ENCODE peak calls at places on chromosome 16, in five cellular contexts. One of them, this sample, is unnamed.

GRCh38 chr16:89120921-89121351 is 27.3 kb downstream of the ACSF3 start:
- DNase-seq in CD4-positive, alpha-beta T cell: peak; percentile 0
- DNase-seq in stimulated activated CD8-positive, alpha-beta memory T cell treated with anti-CD3 and anti-CD28 coated beads, Interleukin-4, amount 100 ng/mL, for 1 hour: no peak
- DNase-seq in AG20443: no peak
- DNase-seq in activated CD4-positive, alpha-beta T cell treated with anti-CD3 and anti-CD28 coated beads, Interleukin-2, amount 50 U/mL, for 1 hour: no peak
- DNase-seq in this sample: no peak

GRCh38 chr16:54503436-54503835 is 216.8 kb upstream of the IRX3 start:
- DNase-seq in AG20443: peak; percentile 59
- DNase-seq in CD4-positive, alpha-beta T cell: no peak
- DNase-seq in stimulated activated CD8-positive, alpha-beta memory T cell treated with anti-CD3 and anti-CD28 coated beads, Interleukin-4, amount 100 ng/mL, for 1 hour: no peak
- DNase-seq in activated CD4-positive, alpha-beta T cell treated with anti-CD3 and anti-CD28 coated beads, Interleukin-2, amount 50 U/mL, for 1 hour: no peak
- DNase-seq in this sample: no peak

GRCh38 chr16:85661131-85662035 is 27.4 kb downstream of the GINS2 start:
- DNase-seq in activated CD4-positive, alpha-beta T cell treated with anti-CD3 and anti-CD28 coated beads, Interleukin-2, amount 50 U/mL, for 1 hour: no peak
- DNase-seq in CD4-positive, alpha-beta T cell: no peak
- DNase-seq in AG20443: no peak
- DNase-seq in stimulated activated CD8-positive, alpha-beta memory T cell treated with anti-CD3 and anti-CD28 coated beads, Interleukin-4, amount 100 ng/mL, for 1 hour: no peak
- DNase-seq in this sample: no peak

GRCh38 chr16:75118943-75119539 is 2.5 kb upstream of the LDHD start:
- DNase-seq in stimulated activated CD8-positive, alpha-beta memory T cell treated with anti-CD3 and anti-CD28 coated beads, Interleukin-4, amount 100 ng/mL, for 1 hour: no peak
- DNase-seq in AG20443: no peak
- DNase-seq in CD4-positive, alpha-beta T cell: no peak
- DNase-seq in activated CD4-positive, alpha-beta T cell treated with anti-CD3 and anti-CD28 coated beads, Interleukin-2, amount 50 U/mL, for 1 hour: no peak
- DNase-seq in this sample: no peak

GRCh38 chr16:3734758-3735221 is 17.5 kb upstream of the TRAP1 start:
- DNase-seq in stimulated activated CD8-positive, alpha-beta memory T cell treated with anti-CD3 and anti-CD28 coated beads, Interleukin-4, amount 100 ng/mL, for 1 hour: no peak
- DNase-seq in activated CD4-positive, alpha-beta T cell treated with anti-CD3 and anti-CD28 coated beads, Interleukin-2, amount 50 U/mL, for 1 hour: no peak
- DNase-seq in CD4-positive, alpha-beta T cell: no peak
- DNase-seq in AG20443: no peak
- DNase-seq in this sample: no peak

GRCh38 chr16:5867250-5867649 is 769.7 kb upstream of the EEF2KMT start:
- DNase-seq in stimulated activated CD8-positive, alpha-beta memory T cell treated with anti-CD3 and anti-CD28 coated beads, Interleukin-4, amount 100 ng/mL, for 1 hour: no peak
- DNase-seq in AG20443: no peak
- DNase-seq in activated CD4-positive, alpha-beta T cell treated with anti-CD3 and anti-CD28 coated beads, Interleukin-2, amount 50 U/mL, for 1 hour: no peak
- DNase-seq in CD4-positive, alpha-beta T cell: no peak
- DNase-seq in this sample: no peak

GRCh38 chr16:3038256-3038655 is 1.5 kb upstream of the BICDL2 start:
- DNase-seq in AG20443: no peak
- DNase-seq in stimulated activated CD8-positive, alpha-beta memory T cell treated with anti-CD3 and anti-CD28 coated beads, Interleukin-4, amount 100 ng/mL, for 1 hour: no peak
- DNase-seq in activated CD4-positive, alpha-beta T cell treated with anti-CD3 and anti-CD28 coated beads, Interleukin-2, amount 50 U/mL, for 1 hour: no peak
- DNase-seq in CD4-positive, alpha-beta T cell: no peak
- DNase-seq in this sample: no peak

GRCh38 chr16:70433456-70434103 is 5.3 kb downstream of the ST3GAL2 start:
- DNase-seq in stimulated activated CD8-positive, alpha-beta memory T cell treated with anti-CD3 and anti-CD28 coated beads, Interleukin-4, amount 100 ng/mL, for 1 hour: no peak
- DNase-seq in activated CD4-positive, alpha-beta T cell treated with anti-CD3 and anti-CD28 coated beads, Interleukin-2, amount 50 U/mL, for 1 hour: no peak
- DNase-seq in CD4-positive, alpha-beta T cell: no peak
- DNase-seq in AG20443: peak; percentile 59
- DNase-seq in this sample: no peak

GRCh38 chr16:79269211-79269863 is 331.2 kb downstream of the MAF start:
- DNase-seq in activated CD4-positive, alpha-beta T cell treated with anti-CD3 and anti-CD28 coated beads, Interleukin-2, amount 50 U/mL, for 1 hour: no peak
- DNase-seq in CD4-positive, alpha-beta T cell: no peak
- DNase-seq in stimulated activated CD8-positive, alpha-beta memory T cell treated with anti-CD3 and anti-CD28 coated beads, Interleukin-4, amount 100 ng/mL, for 1 hour: no peak
- DNase-seq in AG20443: no peak
- DNase-seq in this sample: no peak

GRCh38 chr16:69187891-69188451 is 1.0 kb downstream of the SNTB2 start:
- DNase-seq in stimulated activated CD8-positive, alpha-beta memory T cell treated with anti-CD3 and anti-CD28 coated beads, Interleukin-4, amount 100 ng/mL, for 1 hour: no peak
- DNase-seq in AG20443: peak; percentile 43
- DNase-seq in activated CD4-positive, alpha-beta T cell treated with anti-CD3 and anti-CD28 coated beads, Interleukin-2, amount 50 U/mL, for 1 hour: peak; percentile 34
- DNase-seq in CD4-positive, alpha-beta T cell: peak; percentile 18
- DNase-seq in this sample: peak; percentile 41

GRCh38 chr16:11248133-11248532 is 7.9 kb downstream of the SOCS1 start:
- DNase-seq in CD4-positive, alpha-beta T cell: no peak
- DNase-seq in stimulated activated CD8-positive, alpha-beta memory T cell treated with anti-CD3 and anti-CD28 coated beads, Interleukin-4, amount 100 ng/mL, for 1 hour: no peak
- DNase-seq in activated CD4-positive, alpha-beta T cell treated with anti-CD3 and anti-CD28 coated beads, Interleukin-2, amount 50 U/mL, for 1 hour: no peak
- DNase-seq in AG20443: no peak
- DNase-seq in this sample: no peak

GRCh38 chr16:27792486-27793275 is 242.7 kb downstream of the KATNIP start:
- DNase-seq in activated CD4-positive, alpha-beta T cell treated with anti-CD3 and anti-CD28 coated beads, Interleukin-2, amount 50 U/mL, for 1 hour: no peak
- DNase-seq in CD4-positive, alpha-beta T cell: no peak
- DNase-seq in stimulated activated CD8-positive, alpha-beta memory T cell treated with anti-CD3 and anti-CD28 coated beads, Interleukin-4, amount 100 ng/mL, for 1 hour: no peak
- DNase-seq in AG20443: no peak
- DNase-seq in this sample: no peak

GRCh38 chr16:69772560-69773254 is 10.6 kb downstream of the WWP2 start:
- DNase-seq in CD4-positive, alpha-beta T cell: no peak
- DNase-seq in AG20443: peak; percentile 14
- DNase-seq in stimulated activated CD8-positive, alpha-beta memory T cell treated with anti-CD3 and anti-CD28 coated beads, Interleukin-4, amount 100 ng/mL, for 1 hour: no peak
- DNase-seq in activated CD4-positive, alpha-beta T cell treated with anti-CD3 and anti-CD28 coated beads, Interleukin-2, amount 50 U/mL, for 1 hour: no peak
- DNase-seq in this sample: no peak

GRCh38 chr16:11379420-11379819 is 34.2 kb downstream of the RMI2 start:
- DNase-seq in CD4-positive, alpha-beta T cell: no peak
- DNase-seq in activated CD4-positive, alpha-beta T cell treated with anti-CD3 and anti-CD28 coated beads, Interleukin-2, amount 50 U/mL, for 1 hour: no peak
- DNase-seq in AG20443: no peak
- DNase-seq in stimulated activated CD8-positive, alpha-beta memory T cell treated with anti-CD3 and anti-CD28 coated beads, Interleukin-4, amount 100 ng/mL, for 1 hour: no peak
- DNase-seq in this sample: peak; percentile 15

GRCh38 chr16:31718998-31719397 is 154.6 kb upstream of the ZNF267 start:
- DNase-seq in activated CD4-positive, alpha-beta T cell treated with anti-CD3 and anti-CD28 coated beads, Interleukin-2, amount 50 U/mL, for 1 hour: no peak
- DNase-seq in CD4-positive, alpha-beta T cell: no peak
- DNase-seq in stimulated activated CD8-positive, alpha-beta memory T cell treated with anti-CD3 and anti-CD28 coated beads, Interleukin-4, amount 100 ng/mL, for 1 hour: no peak
- DNase-seq in AG20443: no peak
- DNase-seq in this sample: no peak

GRCh38 chr16:69049146-69049545 is 56.3 kb upstream of the HAS3 start:
- DNase-seq in AG20443: peak; percentile 64
- DNase-seq in activated CD4-positive, alpha-beta T cell treated with anti-CD3 and anti-CD28 coated beads, Interleukin-2, amount 50 U/mL, for 1 hour: no peak
- DNase-seq in stimulated activated CD8-positive, alpha-beta memory T cell treated with anti-CD3 and anti-CD28 coated beads, Interleukin-4, amount 100 ng/mL, for 1 hour: no peak
- DNase-seq in CD4-positive, alpha-beta T cell: no peak
- DNase-seq in this sample: no peak

GRCh38 chr16:23784811-23785447 is 30.1 kb downstream of the CHP2 start:
- DNase-seq in AG20443: no peak
- DNase-seq in activated CD4-positive, alpha-beta T cell treated with anti-CD3 and anti-CD28 coated beads, Interleukin-2, amount 50 U/mL, for 1 hour: no peak
- DNase-seq in CD4-positive, alpha-beta T cell: no peak
- DNase-seq in stimulated activated CD8-positive, alpha-beta memory T cell treated with anti-CD3 and anti-CD28 coated beads, Interleukin-4, amount 100 ng/mL, for 1 hour: no peak
- DNase-seq in this sample: no peak

GRCh38 chr16:7541026-7541425 is 208.4 kb downstream of the RBFOX1 start:
- DNase-seq in AG20443: no peak
- DNase-seq in activated CD4-positive, alpha-beta T cell treated with anti-CD3 and anti-CD28 coated beads, Interleukin-2, amount 50 U/mL, for 1 hour: no peak
- DNase-seq in CD4-positive, alpha-beta T cell: no peak
- DNase-seq in stimulated activated CD8-positive, alpha-beta memory T cell treated with anti-CD3 and anti-CD28 coated beads, Interleukin-4, amount 100 ng/mL, for 1 hour: no peak
- DNase-seq in this sample: no peak

GRCh38 chr16:64406661-64407267 is 715.1 kb downstream of the CDH11 start:
- DNase-seq in CD4-positive, alpha-beta T cell: no peak
- DNase-seq in AG20443: no peak
- DNase-seq in stimulated activated CD8-positive, alpha-beta memory T cell treated with anti-CD3 and anti-CD28 coated beads, Interleukin-4, amount 100 ng/mL, for 1 hour: no peak
- DNase-seq in activated CD4-positive, alpha-beta T cell treated with anti-CD3 and anti-CD28 coated beads, Interleukin-2, amount 50 U/mL, for 1 hour: no peak
- DNase-seq in this sample: no peak

GRCh38 chr16:5838071-5838470 is 740.5 kb upstream of the EEF2KMT start:
- DNase-seq in CD4-positive, alpha-beta T cell: no peak
- DNase-seq in AG20443: no peak
- DNase-seq in activated CD4-positive, alpha-beta T cell treated with anti-CD3 and anti-CD28 coated beads, Interleukin-2, amount 50 U/mL, for 1 hour: no peak
- DNase-seq in stimulated activated CD8-positive, alpha-beta memory T cell treated with anti-CD3 and anti-CD28 coated beads, Interleukin-4, amount 100 ng/mL, for 1 hour: no peak
- DNase-seq in this sample: no peak

GRCh38 chr16:84052071-84052622 is 9.6 kb upstream of the SLC38A8 start:
- DNase-seq in stimulated activated CD8-positive, alpha-beta memory T cell treated with anti-CD3 and anti-CD28 coated beads, Interleukin-4, amount 100 ng/mL, for 1 hour: no peak
- DNase-seq in CD4-positive, alpha-beta T cell: no peak
- DNase-seq in activated CD4-positive, alpha-beta T cell treated with anti-CD3 and anti-CD28 coated beads, Interleukin-2, amount 50 U/mL, for 1 hour: no peak
- DNase-seq in AG20443: no peak
- DNase-seq in this sample: no peak

GRCh38 chr16:70252355-70252988 is 732 bp upstream of the EXOSC6 start:
- DNase-seq in AG20443: no peak
- DNase-seq in CD4-positive, alpha-beta T cell: no peak
- DNase-seq in stimulated activated CD8-positive, alpha-beta memory T cell treated with anti-CD3 and anti-CD28 coated beads, Interleukin-4, amount 100 ng/mL, for 1 hour: no peak
- DNase-seq in activated CD4-positive, alpha-beta T cell treated with anti-CD3 and anti-CD28 coated beads, Interleukin-2, amount 50 U/mL, for 1 hour: no peak
- DNase-seq in this sample: no peak

GRCh38 chr16:63596716-63597115 is 1525.1 kb downstream of the CDH11 start:
- DNase-seq in CD4-positive, alpha-beta T cell: no peak
- DNase-seq in activated CD4-positive, alpha-beta T cell treated with anti-CD3 and anti-CD28 coated beads, Interleukin-2, amount 50 U/mL, for 1 hour: no peak
- DNase-seq in AG20443: no peak
- DNase-seq in stimulated activated CD8-positive, alpha-beta memory T cell treated with anti-CD3 and anti-CD28 coated beads, Interleukin-4, amount 100 ng/mL, for 1 hour: no peak
- DNase-seq in this sample: no peak

This sample was measured in T-cell.